ENCODE peak calls at places on chromosomes 11 and 22, in eight cellular contexts. M is NB4, C is IMR-90, S is stomach, P is uterus, G is thyroid gland, I is A549, N is GM12891. A is an unnamed sample.

GRCh38 chr11:105132716-105133511 is 6.7 kb downstream of the CARD18 start:
- DNase-seq in M (no peak), C (peak; percentile 89), S (no peak), I (no peak), N (no peak), G (no peak), P (no peak), A (no peak)

GRCh38 chr11:62444271-62444833 is 25.5 kb downstream of the SCGB1A1 start:
- DNase-seq in I (no peak), P (peak; percentile 77), C (peak; percentile 75), G (peak; percentile 20), N (no peak), S (peak; percentile 30), M (no peak), A (peak; percentile 37)

GRCh38 chr11:73976451-73977151 is 6.0 kb downstream of the UCP2 start:
- DNase-seq in G (no peak), I (no peak), M (no peak), C (no peak), P (no peak), N (no peak), S (no peak), A (no peak)

GRCh38 chr11:4072668-4073285 is 21.8 kb upstream of the RRM1 start:
- DNase-seq in M (peak; percentile 82), P (peak; percentile 37), N (peak; percentile 29), S (peak; percentile 58), G (peak; percentile 47), C (peak; percentile 80), I (peak; percentile 67), A (peak; percentile 81)

GRCh38 chr11:109697140-109697843 is 275.3 kb downstream of the C11orf87 start:
- DNase-seq in M (peak; percentile 59), I (peak; percentile 0), N (peak; percentile 5), C (peak; percentile 50), G (no peak), S (no peak), P (no peak), A (peak; percentile 19)

GRCh38 chr11:95337175-95337957 is 106.4 kb upstream of the SESN3 start:
- DNase-seq in G (peak; percentile 46), S (peak; percentile 38), I (no peak), P (peak; percentile 62), N (no peak), C (peak; percentile 33), M (no peak), A (no peak)

GRCh38 chr11:27437824-27438594 is 34.6 kb downstream of the LGR4 start:
- DNase-seq in C (no peak), N (no peak), P (no peak), I (no peak), M (no peak), G (peak; percentile 25), S (no peak), A (no peak)

GRCh38 chr22:26330971-26331625 is 98.0 kb upstream of the ASPHD2 start:
- DNase-seq in I (peak; percentile 45), P (no peak), C (peak; percentile 23), G (peak; percentile 33), M (peak; percentile 50), N (peak; percentile 59), S (peak; percentile 44), A (peak; percentile 69)

GRCh38 chr11:12811861-12812260 is 137.6 kb downstream of the TEAD1 start:
- DNase-seq in C (no peak), N (no peak), S (no peak), P (no peak), I (no peak), M (no peak), G (no peak), A (no peak)

GRCh38 chr11:12815150-12815523 is 140.9 kb downstream of the TEAD1 start:
- DNase-seq in C (no peak), N (no peak), M (no peak), P (no peak), S (no peak), G (no peak), I (no peak), A (no peak)

GRCh38 chr11:12812849-12813248 is 138.6 kb downstream of the TEAD1 start:
- DNase-seq in I (no peak), C (no peak), S (no peak), N (no peak), G (no peak), M (no peak), P (no peak), A (peak; percentile 50)

GRCh38 chr11:12815931-12816494 is 141.8 kb downstream of the TEAD1 start:
- DNase-seq in S (no peak), N (no peak), G (no peak), I (no peak), M (no peak), C (no peak), P (no peak), A (no peak)

DNA sequence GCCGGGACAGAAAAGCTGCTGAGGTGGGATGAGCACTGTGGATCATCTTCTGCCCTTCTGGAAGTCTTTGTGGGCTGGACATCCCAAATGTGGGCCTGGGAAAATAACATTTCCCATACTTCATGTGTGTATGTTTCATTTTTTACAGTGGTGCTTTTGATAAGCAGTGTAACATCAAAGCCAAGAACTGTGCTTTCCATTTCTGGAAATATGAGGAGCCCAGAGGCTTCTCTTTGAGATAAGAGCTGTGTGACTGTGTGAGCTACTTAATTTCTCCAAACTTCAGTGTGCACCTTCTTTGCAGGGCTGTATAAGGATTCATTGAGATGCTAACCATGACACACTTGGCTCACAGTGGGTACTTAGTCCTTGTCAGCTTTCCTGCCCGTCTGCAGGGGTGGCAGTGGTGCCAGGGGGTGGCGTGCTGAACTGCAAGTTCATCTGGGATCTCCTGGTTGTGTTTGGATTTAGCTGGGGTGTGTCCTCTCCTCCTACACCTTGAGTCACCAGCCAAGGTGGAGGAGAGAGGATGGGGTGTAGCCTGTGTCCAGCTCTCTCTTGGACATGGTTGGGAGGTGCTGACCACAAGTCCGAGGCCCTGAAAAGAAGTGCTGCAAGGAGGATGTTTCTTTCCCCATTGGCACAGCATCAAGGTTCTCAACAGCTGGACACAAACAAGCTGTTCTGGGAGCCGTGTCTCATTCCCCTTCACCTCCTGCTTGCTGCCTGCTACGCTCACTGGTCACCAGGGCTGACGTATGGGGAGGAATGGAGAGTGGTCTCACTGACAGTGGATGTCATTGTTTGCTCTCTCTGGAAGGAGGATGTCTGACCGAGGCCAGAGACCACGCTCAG is 139.4 kb downstream of the TEAD1 start:
- DNase-seq in G (peak; percentile 58), I (peak; percentile 61), P (peak; percentile 71), S (peak; percentile 39), C (peak; percentile 88), M (no peak), N (no peak), A (no peak)
- TF ChIP-seq POLR2A in G (no peak), I (no peak), P (no peak), S (no peak), C (no peak), M (no peak), N (no peak), A (no peak)

GRCh38 chr11:67466962-67467771 is 1.9 kb downstream of the TMEM134 start:
- DNase-seq in G (no peak), M (no peak), I (no peak), P (no peak), C (no peak), S (no peak), N (no peak), A (no peak)

GRCh38 chr11:67468056-67468455 is 995 bp downstream of the TMEM134 start:
- DNase-seq in N (no peak), C (no peak), I (no peak), M (no peak), P (peak; percentile 44), S (peak; percentile 96), G (peak; percentile 96), A (no peak)

GRCh38 chr11:67470337-67471002 is 1.4 kb upstream of the TMEM134 start:
- DNase-seq in G (no peak), S (no peak), N (no peak), M (no peak), P (no peak), I (no peak), C (no peak), A (no peak)

GRCh38 chr11:67468509-67468834 is 579 bp downstream of the TMEM134 start:
- DNase-seq in S (no peak), G (no peak), M (no peak), P (no peak), N (no peak), C (no peak), I (no peak), A (peak; percentile 51)

DNA sequence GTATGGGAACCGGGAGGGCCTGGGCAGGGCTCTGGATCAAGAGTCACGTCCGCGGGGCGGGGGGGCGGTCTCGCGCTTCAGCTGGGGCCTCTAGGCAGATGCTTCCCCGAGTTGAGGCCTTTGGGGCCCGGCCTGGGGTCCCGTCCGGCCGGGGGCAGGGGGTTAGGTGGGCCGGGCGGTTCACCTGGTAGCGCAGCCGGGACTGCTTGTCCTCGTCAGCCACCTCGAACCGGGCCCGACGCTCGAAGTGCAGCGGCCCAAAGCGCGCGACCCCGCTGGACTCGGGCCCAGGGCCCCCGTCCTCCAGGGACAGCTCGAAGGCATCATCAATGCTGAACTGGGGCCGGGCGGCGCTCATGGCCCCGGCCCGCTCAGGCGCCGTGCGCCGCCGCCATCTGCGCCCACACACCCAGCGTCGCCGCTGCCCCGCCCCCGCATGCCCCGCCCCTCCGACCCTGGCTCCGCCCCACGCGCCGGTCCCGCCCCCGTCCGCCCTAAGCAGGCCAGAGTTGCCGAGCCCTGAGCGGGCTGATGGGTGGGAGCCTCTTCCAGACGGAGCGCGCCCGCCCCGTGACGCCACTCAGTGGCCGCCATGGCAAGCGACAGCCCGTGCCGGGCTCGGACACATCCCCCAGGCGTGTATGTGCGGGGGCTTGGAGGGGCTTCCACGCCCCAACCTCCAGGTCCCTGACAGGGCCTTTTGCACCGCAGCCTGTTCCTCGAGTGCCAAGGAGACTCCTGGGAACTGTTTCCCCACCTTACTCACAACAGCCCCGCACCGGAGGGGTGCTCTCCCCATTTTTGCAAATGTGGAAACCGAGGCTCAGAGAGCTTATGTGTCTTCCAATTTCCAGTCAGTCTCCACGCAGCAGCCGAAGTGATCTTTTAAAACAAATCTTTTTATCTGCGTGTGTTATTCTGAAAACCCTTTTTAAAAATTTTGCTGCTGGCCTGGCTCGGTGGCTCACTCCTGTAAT is at the start of gene TMEM134:
- DNase-seq in P (peak; percentile 90), G (peak; percentile 91), N (peak; percentile 94), I (peak; percentile 81), S (peak; percentile 94), C (peak; percentile 87), M (peak; percentile 95), A (peak; percentile 98)
- TF ChIP-seq POLR2A in P (peak; percentile 32), G (peak; percentile 78), N (peak; percentile 81), I (peak; percentile 73), S (no peak), C (peak; percentile 79), M (peak; percentile 93), A (peak; percentile 76)

GRCh38 chr11:67423891-67424613 is 4.2 kb upstream of the RPS6KB2 start:
- DNase-seq in G (no peak), M (no peak), S (no peak), C (no peak), I (no peak), N (no peak), P (no peak), A (no peak)

GRCh38 chr11:67429038-67429668 is 859 bp downstream of the RPS6KB2 start:
- DNase-seq in I (no peak), N (no peak), M (no peak), P (no peak), S (no peak), C (no peak), G (no peak), A (peak; percentile 58)

GRCh38 chr11:67429722-67430121 is 1.4 kb downstream of the RPS6KB2 start:
- DNase-seq in S (no peak), I (no peak), P (no peak), G (no peak), C (no peak), M (no peak), N (no peak), A (no peak)

GRCh38 chr11:67431346-67432249 is 3.3 kb downstream of the RPS6KB2 start:
- DNase-seq in G (no peak), S (no peak), N (no peak), M (no peak), C (no peak), P (no peak), I (no peak), A (no peak)

DNA sequence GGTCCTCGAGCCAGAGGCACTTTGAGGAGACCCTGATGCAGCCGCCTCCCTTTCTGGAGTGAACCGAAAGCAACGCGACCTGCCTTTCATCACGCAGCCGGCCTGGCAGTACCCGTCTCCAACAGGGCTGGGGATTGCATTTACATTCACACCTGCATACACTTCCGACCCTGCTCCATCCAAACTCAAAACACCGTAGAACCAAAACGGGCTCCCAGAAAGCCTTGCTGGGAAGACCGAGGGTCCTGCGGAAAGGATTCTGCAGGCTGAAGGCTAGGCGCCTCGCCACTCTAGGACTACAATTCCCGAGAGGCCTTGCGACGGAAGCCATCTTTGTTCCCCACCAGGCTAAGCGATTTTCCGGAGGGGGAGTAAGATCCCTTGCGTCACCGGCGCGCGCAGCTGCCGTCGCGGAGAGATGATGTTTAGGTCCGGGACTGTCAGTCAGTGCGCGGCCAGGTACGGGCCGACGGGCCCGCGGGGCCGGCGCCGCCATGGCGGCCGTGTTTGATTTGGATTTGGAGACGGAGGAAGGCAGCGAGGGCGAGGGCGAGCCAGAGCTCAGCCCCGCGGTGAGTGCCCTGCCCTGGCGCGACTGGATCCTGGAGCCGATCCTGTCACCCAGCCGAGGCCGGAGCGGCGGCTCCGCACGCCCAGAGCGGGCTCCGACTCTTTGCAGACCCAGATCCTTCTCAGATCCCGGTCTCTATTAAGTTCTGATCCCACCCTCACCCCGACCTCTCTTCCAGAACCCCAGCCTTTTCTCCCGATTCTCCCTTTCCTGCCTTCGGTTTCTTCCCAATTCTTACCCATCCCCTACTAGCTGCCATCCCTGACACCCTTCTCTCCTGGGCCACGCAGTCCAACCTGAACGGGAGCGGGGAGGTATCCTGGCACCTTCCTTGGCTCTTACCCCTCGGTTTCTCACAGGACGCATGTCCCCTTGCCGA is at the start of gene RPS6KB2:
- DNase-seq in G (peak; percentile 99), I (peak; percentile 99), N (peak; percentile 99), M (peak; percentile 98), C (peak; percentile 96), P (peak; percentile 99), S (peak; percentile 100), A (peak; percentile 99)
- TF ChIP-seq POLR2A in G (peak; percentile 93), I (peak; percentile 82), N (peak; percentile 61), M (peak; percentile 87), C (peak; percentile 83), P (peak; percentile 91), S (no peak), A (peak; percentile 95)

GRCh38 chr11:111412293-111412692 is 33.2 kb upstream of the POU2AF1 start:
- DNase-seq in I (no peak), N (no peak), P (no peak), C (no peak), S (no peak), G (no peak), M (no peak), A (no peak)

GRCh38 chr11:111416231-111416960 is 37.3 kb upstream of the POU2AF1 start:
- DNase-seq in C (no peak), S (no peak), P (no peak), I (no peak), N (no peak), M (no peak), G (no peak), A (no peak)

GRCh38 chr11:111414936-111415335 is 35.9 kb upstream of the POU2AF1 start:
- DNase-seq in G (no peak), C (no peak), M (no peak), S (no peak), P (no peak), N (no peak), I (no peak), A (no peak)

GRCh38 chr11:111413849-111414248 is 34.8 kb upstream of the POU2AF1 start:
- DNase-seq in P (no peak), I (no peak), G (no peak), C (no peak), S (no peak), M (no peak), N (no peak), A (no peak)

GRCh38 chr11:111414267-111414931 is 35.3 kb upstream of the POU2AF1 start:
- DNase-seq in I (no peak), S (no peak), N (no peak), C (no peak), G (no peak), M (peak; percentile 24), P (no peak), A (no peak)
- TF ChIP-seq POLR2A in I (no peak), S (no peak), N (no peak), C (no peak), G (no peak), M (no peak), P (no peak), A (no peak)